ENCODE peak calls at places on chromosomes 3 and 15, in ten cellular contexts. P is A673; R is left lung; G is thoracic aorta; K is neural progenitor cell; A is PC-9; V is fibroblast of lung; B is CD4-positive, CD25-positive, alpha-beta regulatory T cell; T is IMR-90; H is lower lobe of right lung. X is an unnamed sample. For H3K4me1 and H3K36me3, the result is how much of the 10 kb centered on the place peaks cover.

GRCh38 chr3:36393563-36393962 is 13.3 kb downstream of the STAC start:
- DNase-seq in V (peak), A (no peak), B (no peak), P (no peak), T (no peak), K (no peak), G (no peak), H (no peak), R (no peak), X (no peak)

GRCh38 chr15:98160236-98160635 is 199.7 kb downstream of the ARRDC4 start:
- DNase-seq in A (no peak), R (no peak), K (no peak), G (no peak), V (no peak), B (peak), H (no peak), T (no peak), P (peak), X (no peak)

GRCh38 chr3:156433910-156434309 is 121.0 kb downstream of the SSR3 start:
- DNase-seq in K (no peak), R (no peak), A (no peak), T (peak), V (peak), H (no peak), B (no peak), G (no peak), P (no peak), X (no peak)

GRCh38 chr15:51971353-51972133 is at the start of gene LEO1:
- DNase-seq in H (peak), V (peak), G (peak), T (peak), B (peak), A (peak), P (peak), R (peak), K (peak), X (peak)

GRCh38 chr3:64677961-64678716 is 9.7 kb downstream of the ADAMTS9 start:
- DNase-seq in P (no peak), G (no peak), K (no peak), R (no peak), A (no peak), V (no peak), H (no peak), B (no peak), T (no peak), X (no peak)

GRCh38 chr3:27317096-27317495 is 52.1 kb downstream of the NEK10 start:
- DNase-seq in T (no peak), P (no peak), R (no peak), V (no peak), H (no peak), B (no peak), K (no peak), A (no peak), G (no peak), X (no peak)

GRCh38 chr15:27730878-27731277 is 368.2 kb downstream of the OCA2 start:
- DNase-seq in B (no peak), G (no peak), V (peak), R (no peak), P (no peak), A (no peak), T (peak), K (no peak), H (no peak), X (no peak)

GRCh38 chr3:127799476-127800222 is 22.7 kb downstream of the MGLL start:
- DNase-seq in R (no peak), G (no peak), B (no peak), K (no peak), A (peak), T (peak), V (peak), H (no peak), P (no peak), X (peak)

GRCh38 chr3:181892848-181893247 is 181.1 kb downstream of the SOX2 start:
- DNase-seq in P (no peak), T (no peak), R (no peak), A (no peak), B (no peak), V (no peak), H (no peak), G (no peak), K (no peak), X (no peak)

GRCh38 chr3:72152551-72153476 is 367.9 kb upstream of the PROK2 start:
- DNase-seq in K (no peak), H (peak), G (peak), V (peak), P (peak), T (peak), R (no peak), B (no peak), A (no peak), X (no peak)

GRCh38 chr3:23701711-23702110 is 104.0 kb upstream of the UBE2E1 start:
- DNase-seq in V (no peak), H (no peak), A (no peak), T (no peak), G (no peak), K (peak), P (no peak), R (no peak), B (no peak), X (no peak)

GRCh38 chr15:70045045-70045444 is 52.7 kb downstream of the TLE3 start:
- DNase-seq in T (peak), H (no peak), A (no peak), K (no peak), P (no peak), R (no peak), B (no peak), V (peak), G (no peak), X (no peak)

GRCh38 chr15:75646112-75646943 is 1.4 kb upstream of the SNX33 start:
- DNase-seq in T (no peak), R (no peak), P (no peak), B (no peak), G (no peak), K (no peak), V (no peak), H (no peak), A (no peak), X (no peak)

GRCh38 chr3:12159227-12159601 is 502 bp upstream of the TIMP4 start:
- DNase-seq in V (no peak), A (no peak), B (no peak), T (no peak), H (no peak), P (peak), G (no peak), R (no peak), K (peak), X (no peak)

GRCh38 chr3:98188553-98188952 is 22.1 kb downstream of the OR5H15 start:
- DNase-seq in T (no peak), V (no peak), H (no peak), P (peak), K (peak), G (no peak), B (peak), A (no peak), R (no peak), X (peak)

GRCh38 chr15:27993996-27994775 is 104.9 kb downstream of the OCA2 start:
- DNase-seq in V (no peak), K (no peak), T (no peak), A (no peak), H (no peak), R (no peak), G (no peak), P (no peak), B (no peak), X (no peak)

GRCh38 chr15:99729327-99729726 is 3.9 kb downstream of the LYSMD4 start:
- DNase-seq in K (no peak), G (no peak), T (no peak), A (no peak), B (no peak), V (no peak), H (no peak), P (no peak), R (no peak), X (no peak)

GRCh38 chr3:11634081-11634635 is 9.6 kb downstream of the VGLL4 start:
- DNase-seq in T (no peak), G (no peak), K (no peak), H (no peak), A (no peak), P (no peak), B (no peak), R (no peak), V (no peak), X (no peak)

GRCh38 chr3:122947086-122947611 is 80.4 kb downstream of the SEMA5B start:
- DNase-seq in T (no peak), R (no peak), H (no peak), K (peak), A (no peak), P (peak), B (no peak), V (no peak), G (no peak), X (no peak)

GRCh38 chr3:54731697-54732445 is 196.0 kb downstream of the LRTM1 start:
- DNase-seq in H (no peak), V (no peak), P (no peak), R (no peak), K (no peak), T (no peak), A (no peak), B (no peak), G (no peak), X (no peak)

GRCh38 chr3:176293277-176293676 is 904.0 kb downstream of the TBL1XR1 start:
- DNase-seq in B (no peak), P (no peak), K (no peak), G (no peak), A (no peak), H (no peak), T (no peak), R (no peak), V (no peak), X (no peak)

GRCh38 chr15:63292771-63293170 is 15.4 kb downstream of the APH1B start:
- DNase-seq in A (no peak), R (no peak), G (no peak), H (no peak), K (no peak), T (peak), V (peak), B (no peak), P (no peak), X (no peak)

GRCh38 chr15:27353837-27354236 is 382.9 kb downstream of the GABRG3 start:
- DNase-seq in B (no peak), R (no peak), P (no peak), A (no peak), K (no peak), V (peak), T (no peak), H (no peak), G (no peak), X (no peak)

GRCh38 chr3:123186695-123187094 is 15.0 kb upstream of the SEC22A start:
- DNase-seq in T (no peak), R (no peak), A (no peak), H (no peak), B (no peak), V (no peak), G (no peak), K (no peak), P (no peak), X (no peak)

GRCh38 chr15:68337826-68338225 is 60.3 kb downstream of the FEM1B start:
- DNase-seq in T (no peak), H (no peak), V (no peak), B (no peak), K (no peak), G (peak), A (no peak), P (no peak), R (no peak), X (no peak)

GRCh38 chr3:140391041-140391440 is 286.8 kb upstream of the TRIM42 start:
- DNase-seq in K (no peak), T (no peak), V (no peak), G (no peak), P (no peak), R (no peak), H (no peak), B (no peak), A (no peak), X (no peak)

GRCh38 chr15:73800662-73801345 is 47.7 kb upstream of the INSYN1 start:
- DNase-seq in R (no peak), H (no peak), B (no peak), G (peak), V (peak), P (peak), T (peak), K (no peak), A (no peak), X (no peak)

GRCh38 chr3:8606666-8607065 is 37.9 kb downstream of the SSUH2 start:
- DNase-seq in H (no peak), G (no peak), V (peak), P (no peak), A (no peak), R (no peak), T (no peak), B (no peak), K (no peak), X (no peak)

GRCh38 chr3:128878556-128879124 is 780 bp upstream of the ACAD9 start:
- DNase-seq in A (peak), H (no peak), B (no peak), G (no peak), T (peak), R (no peak), P (peak), V (peak), K (peak), X (no peak)

GRCh38 chr3:49377483-49377882 is 19.3 kb upstream of the GPX1 start:
- DNase-seq in B (peak), K (no peak), H (no peak), T (peak), A (no peak), G (no peak), R (no peak), V (peak), P (no peak), X (peak)

GRCh38 chr15:40948706-40949473 is 4.4 kb upstream of the CHAC1 start:
- DNase-seq in P (no peak), A (no peak), V (no peak), H (no peak), G (no peak), T (no peak), R (no peak), B (no peak), K (no peak), X (no peak)

GRCh38 chr3:31043184-31043819 is 148.8 kb upstream of the GADL1 start:
- DNase-seq in H (no peak), R (no peak), V (no peak), T (peak), K (no peak), G (no peak), P (peak), B (no peak), A (no peak), X (no peak)

GRCh38 chr15:75836953-75837321 is 6.3 kb upstream of the UBE2Q2 start:
- DNase-seq in R (no peak), T (peak), K (no peak), B (no peak), A (peak), H (peak), P (peak), V (peak), G (no peak), X (peak)

GRCh38 chr3:152021951-152022461 is 148.6 kb downstream of the SUCNR1 start:
- DNase-seq in V (peak), P (peak), G (no peak), B (no peak), K (no peak), R (peak), H (peak), A (peak), T (peak), X (peak)

GRCh38 chr3:150605998-150606641 is 3.0 kb downstream of the SELENOT start:
- DNase-seq in G (no peak), B (no peak), T (no peak), R (no peak), A (no peak), V (no peak), K (no peak), H (no peak), P (peak), X (no peak)

GRCh38 chr15:67070892-67071664 is 5.7 kb downstream of the SMAD3 start:
- DNase-seq in G (no peak), T (peak), A (no peak), B (no peak), P (no peak), K (peak), V (peak), H (no peak), R (no peak), X (no peak)

GRCh38 chr3:37987751-37988179 is 2.8 kb upstream of the VILL start:
- DNase-seq in B (no peak), K (no peak), A (no peak), V (no peak), R (peak), P (no peak), G (peak), H (peak), T (peak), X (no peak)

GRCh38 chr3:34072297-34072696 is 273.9 kb downstream of the PDCD6IP start:
- DNase-seq in H (no peak), R (no peak), K (no peak), T (no peak), G (no peak), A (no peak), P (no peak), B (no peak), V (no peak), X (no peak)

GRCh38 chr3:100009285-100010086 is 104.8 kb downstream of the FILIP1L start:
- DNase-seq in G (no peak), K (no peak), T (no peak), P (no peak), H (no peak), A (no peak), V (no peak), B (no peak), R (no peak), X (no peak)

GRCh38 chr3:58585994-58586393 is 8.8 kb upstream of the FAM107A start:
- DNase-seq in H (no peak), T (no peak), A (no peak), G (no peak), B (no peak), V (no peak), K (peak), P (no peak), R (no peak), X (no peak)
- H3K4me3 ChIP-seq in H (peak), T (no peak), A (peak), G (peak), B (no peak), V (peak), K (peak), P (no peak), R (no peak), X (no peak)

DNA sequence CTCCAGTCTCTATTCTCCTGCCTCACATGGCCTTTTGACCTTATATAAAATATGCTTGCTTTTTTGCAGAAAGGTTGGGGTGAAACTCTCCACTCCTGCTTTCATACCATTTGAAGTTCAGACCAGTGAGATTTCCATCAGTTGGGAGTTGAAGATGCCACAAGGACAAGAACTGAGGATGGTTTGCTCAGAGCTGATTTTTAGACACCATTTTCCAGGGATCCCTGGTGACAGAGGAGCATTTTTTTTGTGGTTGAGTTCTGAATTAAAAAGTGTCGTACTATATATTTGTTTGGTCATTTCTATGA is 8.8 kb upstream of the TM4SF1 start:
- DNase-seq in G (no peak), H (no peak), B (no peak), A (no peak), T (no peak), V (no peak), R (no peak), P (no peak), K (no peak), X (no peak)
- H3K4me1 ChIP-seq in G (under half), H (under half), B (under half), A (half or more), T (under half), V (under half), R (under half), P (under half), K (under half), X (half or more)

DNA sequence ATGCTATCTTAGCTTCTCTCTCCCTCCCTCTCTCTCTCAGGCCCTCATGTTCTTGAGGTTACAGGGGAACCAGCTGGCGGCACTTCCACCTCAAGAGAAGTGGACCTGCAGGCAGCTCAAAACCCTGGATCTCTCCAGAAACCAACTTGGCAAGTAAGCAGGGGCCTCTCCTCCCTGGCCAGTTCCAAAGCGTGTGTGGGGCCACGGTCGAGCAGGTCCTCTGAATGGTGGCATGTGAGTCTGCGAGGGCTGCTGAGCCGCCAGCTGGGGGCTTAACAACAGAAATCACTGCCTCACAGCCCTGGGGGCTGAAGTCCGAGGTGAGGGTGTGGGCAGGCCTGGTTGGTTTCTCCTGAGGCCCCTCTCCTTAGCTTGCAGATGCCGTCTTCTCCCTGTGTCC is 95.1 kb downstream of the LRRK1 start:
- DNase-seq in R (no peak), H (no peak), G (no peak), B (no peak), K (no peak), P (no peak), A (no peak), T (no peak), V (no peak), X (peak)
- H3K36me3 ChIP-seq in R (under half), H (under half), G (under half), B (under half), K (under half), P (under half), A (under half), T (under half), V (under half), X (under half)

DNA sequence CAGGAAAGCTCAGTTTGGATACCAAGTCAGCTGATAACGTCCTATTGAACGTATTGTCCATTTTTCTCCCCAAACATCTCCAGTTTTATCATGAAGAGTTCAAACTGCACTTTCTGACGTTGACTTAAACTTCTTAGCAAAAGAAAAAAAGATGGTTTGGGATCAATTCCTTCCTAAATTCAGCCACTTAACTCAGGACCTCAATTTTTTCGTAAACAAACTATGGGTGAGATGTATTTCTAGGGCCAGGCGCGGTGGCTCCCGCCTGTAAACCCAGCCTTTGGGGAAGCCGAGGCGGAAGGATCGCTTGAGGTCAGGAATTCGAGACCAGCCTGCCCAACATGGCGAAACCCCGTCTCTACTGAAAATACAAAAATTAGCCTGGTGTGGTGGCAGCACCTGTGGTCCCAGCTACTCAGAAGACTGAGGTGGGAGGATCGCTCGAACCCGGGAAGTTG is 464 bp upstream of the MRPS25 start:
- DNase-seq in A (no peak), V (no peak), K (no peak), B (no peak), G (no peak), H (no peak), P (no peak), T (no peak), R (no peak), X (no peak)
- H3K4me3 ChIP-seq in A (peak), V (peak), K (peak), B (peak), G (peak), H (peak), P (peak), T (peak), R (peak), X (peak)

DNA sequence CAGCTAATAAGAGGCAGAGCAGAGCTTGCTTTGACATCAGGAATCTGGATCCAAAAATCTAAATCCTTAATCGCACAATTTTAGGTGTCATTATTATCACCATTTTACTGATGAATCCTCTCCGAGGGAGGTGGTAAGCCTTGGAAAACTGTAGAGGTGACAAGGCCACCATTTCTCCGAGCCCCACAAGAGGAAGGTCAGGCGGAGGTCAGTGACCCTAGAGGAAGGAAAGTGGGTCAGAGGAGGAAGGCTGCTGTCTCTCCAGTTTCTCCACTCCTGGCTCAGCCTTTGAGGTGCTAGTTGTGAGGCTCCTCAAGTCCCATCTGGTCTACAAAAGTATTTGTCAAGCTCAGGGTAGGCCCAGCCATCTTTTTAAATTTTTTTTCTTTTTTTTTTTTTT is 3.2 kb downstream of the DVL3 start:
- DNase-seq in K (no peak), R (no peak), H (no peak), A (no peak), B (no peak), T (no peak), P (no peak), V (no peak), G (no peak), X (no peak)
- H3K4me1 ChIP-seq in K (under half), R (half or more), H (half or more), A (under half), B (under half), T (under half), P (under half), V (under half), G (under half), X (under half)

GRCh38 chr3:13371100-13372075 is 48.7 kb downstream of the NUP210 start:
- DNase-seq in V (peak), B (no peak), H (no peak), K (no peak), P (no peak), G (no peak), A (no peak), T (no peak), R (peak), X (no peak)
- H3K36me3 ChIP-seq in V (under half), B (half or more), H (half or more), K (under half), P (under half), G (under half), A (under half), T (under half), R (under half), X (under half)